ENCODE peak calls at places on chromosome 5, in eight cellular contexts. O, T, A, W, F, H, S and L are unnamed samples. For H3K4me1, the result is how much of the 10 kb centered on the place peaks cover.

GRCh38 chr5:14426521-14426920 is 155.1 kb upstream of the OTULINL start:
- DNase-seq in O (no peak), T (no peak), A (no peak), W (no peak), F (no peak), H (no peak), S (no peak), L (no peak)

GRCh38 chr5:55232985-55233928 is at the start of gene CCNO:
- DNase-seq in O (peak), T (peak), A (peak), W (peak), F (peak), H (peak), S (peak), L (peak)

GRCh38 chr5:127229185-127229889 is 61.3 kb upstream of the MEGF10 start:
- DNase-seq in O (no peak), T (peak), A (peak), W (peak), F (peak), H (peak), S (peak), L (peak)

GRCh38 chr5:96404191-96404867 is 28.7 kb downstream of the PCSK1 start:
- DNase-seq in O (no peak), T (no peak), A (no peak), W (no peak), F (no peak), H (no peak), S (no peak), L (no peak)

GRCh38 chr5:6734243-6734695 is 21.0 kb downstream of the TENT4A start:
- DNase-seq in O (no peak), T (no peak), A (peak), W (no peak), F (no peak), H (no peak), S (peak), L (peak)

GRCh38 chr5:128271859-128272446 is 188.4 kb downstream of the SLC12A2 start:
- DNase-seq in O (no peak), T (no peak), A (peak), W (peak), F (no peak), H (no peak), S (peak), L (no peak)

GRCh38 chr5:40490464-40491083 is 189.1 kb upstream of the PTGER4 start:
- DNase-seq in O (no peak), T (no peak), A (no peak), W (no peak), F (no peak), H (no peak), S (no peak), L (no peak)

GRCh38 chr5:142404046-142404477 is 79.2 kb upstream of the SPRY4 start:
- DNase-seq in O (no peak), T (no peak), A (no peak), W (peak), F (no peak), H (no peak), S (no peak), L (no peak)

GRCh38 chr5:102762095-102762534 is 7.0 kb downstream of the PAM start:
- DNase-seq in O (peak), T (no peak), A (peak), W (no peak), F (no peak), H (no peak), S (peak), L (no peak)

GRCh38 chr5:63131618-63132285 is 553.1 kb downstream of the LRRC70 start:
- DNase-seq in O (no peak), T (no peak), A (peak), W (peak), F (no peak), H (no peak), S (peak), L (no peak)

GRCh38 chr5:40601198-40601868 is 78.4 kb upstream of the PTGER4 start:
- DNase-seq in O (no peak), T (no peak), A (no peak), W (no peak), F (no peak), H (no peak), S (no peak), L (no peak)

GRCh38 chr5:53714324-53715010 is 154.0 kb downstream of the NDUFS4 start:
- DNase-seq in O (no peak), T (no peak), A (no peak), W (no peak), F (no peak), H (no peak), S (peak), L (no peak)

GRCh38 chr5:89128930-89129625 is 246.1 kb upstream of the MEF2C start:
- DNase-seq in O (no peak), T (no peak), A (no peak), W (peak), F (no peak), H (no peak), S (no peak), L (no peak)

GRCh38 chr5:156273325-156273724 is 53.6 kb upstream of the SGCD start:
- DNase-seq in O (no peak), T (no peak), A (no peak), W (no peak), F (no peak), H (no peak), S (no peak), L (no peak)

GRCh38 chr5:172395483-172395882 is 58.8 kb downstream of the SH3PXD2B start:
- DNase-seq in O (no peak), T (no peak), A (no peak), W (no peak), F (no peak), H (no peak), S (no peak), L (no peak)

GRCh38 chr5:81768960-81769452 is 18.1 kb upstream of the SSBP2 start:
- DNase-seq in O (peak), T (no peak), A (peak), W (peak), F (no peak), H (no peak), S (peak), L (no peak)

GRCh38 chr5:78562719-78563330 is 85.7 kb downstream of the LHFPL2 start:
- DNase-seq in O (no peak), T (no peak), A (no peak), W (no peak), F (no peak), H (no peak), S (no peak), L (no peak)

GRCh38 chr5:173817561-173817960 is 70.6 kb upstream of the CPEB4 start:
- DNase-seq in O (no peak), T (no peak), A (no peak), W (no peak), F (no peak), H (no peak), S (no peak), L (no peak)
- H3K4me1 ChIP-seq in O (under half), T (under half), A (under half), W (under half), F (under half), H (under half), S (under half), L (under half)

DNA sequence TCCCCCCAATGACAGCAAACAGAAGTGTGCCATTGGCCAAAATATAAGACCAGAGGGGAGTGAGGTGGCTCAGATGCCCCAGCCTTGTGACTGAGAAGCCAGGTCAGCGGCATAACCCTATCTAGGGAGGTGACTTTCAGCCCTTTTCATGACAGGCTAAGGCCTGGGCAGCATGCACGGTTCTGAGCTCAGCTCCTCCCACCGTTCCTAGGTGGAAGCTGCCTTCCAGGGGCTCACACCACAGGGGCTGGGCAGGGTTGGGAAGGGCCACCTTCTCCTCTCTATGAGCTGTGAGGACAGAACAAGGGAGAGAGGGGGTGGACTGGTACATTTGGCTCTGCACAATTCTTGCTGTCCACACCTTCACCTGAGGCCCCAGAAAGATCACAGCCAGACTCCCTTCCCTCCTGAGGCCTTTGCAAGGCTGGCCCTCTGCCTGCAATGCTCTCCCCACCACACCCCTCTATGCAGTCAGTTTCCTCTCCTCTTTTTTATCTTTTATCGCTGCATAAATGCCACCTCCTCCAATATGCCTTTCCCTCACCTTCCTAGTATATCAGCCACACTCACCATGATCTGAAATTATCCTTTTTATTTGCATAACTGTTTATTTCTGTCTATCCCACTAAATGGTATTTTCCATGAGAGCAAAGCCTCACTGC is 5.1 kb upstream of the EGR1 start:
- DNase-seq in O (no peak), T (no peak), A (no peak), W (peak), F (no peak), H (no peak), S (no peak), L (peak)
- H3K27ac ChIP-seq in O (no peak), T (no peak), A (peak), W (no peak), F (no peak), H (no peak), S (no peak), L (no peak)

GRCh38 chr5:139659673-139660072 is 11.5 kb downstream of the CXXC5 start:
- DNase-seq in O (no peak), T (no peak), A (no peak), W (no peak), F (no peak), H (no peak), S (peak), L (no peak)
- H3K4me1 ChIP-seq in O (under half), T (under half), A (half or more), W (half or more), F (under half), H (half or more), S (half or more), L (under half)

GRCh38 chr5:58969253-58969652 is 386.4 kb downstream of the RAB3C start:
- DNase-seq in O (no peak), T (no peak), A (no peak), W (no peak), F (no peak), H (no peak), S (no peak), L (no peak)

GRCh38 chr5:58969795-58970194 is 386.9 kb downstream of the RAB3C start:
- DNase-seq in O (no peak), T (no peak), A (no peak), W (no peak), F (no peak), H (no peak), S (no peak), L (no peak)

GRCh38 chr5:58972301-58972700 is 389.4 kb downstream of the RAB3C start:
- DNase-seq in O (no peak), T (no peak), A (peak), W (no peak), F (no peak), H (no peak), S (peak), L (no peak)

GRCh38 chr5:58974601-58975000 is 391.7 kb downstream of the RAB3C start:
- DNase-seq in O (no peak), T (no peak), A (no peak), W (no peak), F (no peak), H (no peak), S (no peak), L (no peak)

GRCh38 chr5:58974083-58974482 is 391.2 kb downstream of the RAB3C start:
- DNase-seq in O (no peak), T (no peak), A (no peak), W (no peak), F (no peak), H (no peak), S (no peak), L (no peak)
- H3K27ac ChIP-seq in O (no peak), T (no peak), A (no peak), W (no peak), F (no peak), H (no peak), S (no peak), L (no peak)